ENCODE peak calls at places on chromosomes 4 and X, in five cellular contexts. One of them, this sample, is unnamed.

GRCh38 chr4:13527983-13528822 is 16.1 kb downstream of the NKX3-2 start:
- DNase-seq in HFF-Myc: no peak
- DNase-seq in heart left ventricle: no peak
- DNase-seq in SK-N-SH: peak
- DNase-seq in GM12865: peak
- DNase-seq in this sample: no peak

GRCh38 chrX:139881572-139881971 is 51.3 kb downstream of the ATP11C start:
- DNase-seq in HFF-Myc: no peak
- DNase-seq in heart left ventricle: no peak
- DNase-seq in SK-N-SH: no peak
- DNase-seq in GM12865: no peak
- DNase-seq in this sample: no peak

GRCh38 chrX:40960041-40960440 is 125.2 kb upstream of the USP9X start:
- DNase-seq in HFF-Myc: no peak
- DNase-seq in heart left ventricle: no peak
- DNase-seq in SK-N-SH: no peak
- DNase-seq in GM12865: no peak
- DNase-seq in this sample: no peak

GRCh38 chrX:117895418-117895817 is 221.2 kb downstream of the KLHL13 start:
- DNase-seq in HFF-Myc: no peak
- DNase-seq in heart left ventricle: no peak
- DNase-seq in SK-N-SH: no peak
- DNase-seq in GM12865: peak
- DNase-seq in this sample: no peak

GRCh38 chr4:178090640-178091411 is 648.6 kb upstream of the AGA start:
- DNase-seq in HFF-Myc: no peak
- DNase-seq in heart left ventricle: no peak
- DNase-seq in SK-N-SH: peak
- DNase-seq in GM12865: peak
- DNase-seq in this sample: no peak

GRCh38 chr4:141899541-141899940 is 263.2 kb downstream of the IL15 start:
- DNase-seq in HFF-Myc: no peak
- DNase-seq in heart left ventricle: no peak
- DNase-seq in SK-N-SH: no peak
- DNase-seq in GM12865: no peak
- DNase-seq in this sample: no peak

GRCh38 chr4:7297374-7297773 is 105.0 kb downstream of the SORCS2 start:
- DNase-seq in HFF-Myc: no peak
- DNase-seq in heart left ventricle: no peak
- DNase-seq in SK-N-SH: no peak
- DNase-seq in GM12865: no peak
- DNase-seq in this sample: no peak

GRCh38 chr4:20984011-20984836 is 284.0 kb downstream of the PACRGL start:
- DNase-seq in HFF-Myc: no peak
- DNase-seq in heart left ventricle: no peak
- DNase-seq in SK-N-SH: peak
- DNase-seq in GM12865: no peak
- DNase-seq in this sample: peak

GRCh38 chr4:14091966-14092365 is 464.4 kb upstream of the BOD1L1 start:
- DNase-seq in HFF-Myc: no peak
- DNase-seq in heart left ventricle: no peak
- DNase-seq in SK-N-SH: no peak
- DNase-seq in GM12865: no peak
- DNase-seq in this sample: no peak

GRCh38 chrX:17591741-17592110 is 145.6 kb upstream of the SCML1 start:
- DNase-seq in HFF-Myc: no peak
- DNase-seq in heart left ventricle: no peak
- DNase-seq in SK-N-SH: no peak
- DNase-seq in GM12865: peak
- DNase-seq in this sample: no peak

GRCh38 chr4:20652226-20652836 is 47.9 kb upstream of the PACRGL start:
- DNase-seq in HFF-Myc: no peak
- DNase-seq in heart left ventricle: no peak
- DNase-seq in SK-N-SH: no peak
- DNase-seq in GM12865: no peak
- DNase-seq in this sample: no peak

GRCh38 chr4:111689731-111690130 is 455.5 kb upstream of the FAM241A start:
- DNase-seq in HFF-Myc: no peak
- DNase-seq in heart left ventricle: no peak
- DNase-seq in SK-N-SH: no peak
- DNase-seq in GM12865: no peak
- DNase-seq in this sample: no peak

GRCh38 chr4:169810325-169811323 is 52.9 kb upstream of the HPF1 start:
- DNase-seq in HFF-Myc: peak
- DNase-seq in heart left ventricle: peak
- DNase-seq in SK-N-SH: peak
- DNase-seq in GM12865: peak
- DNase-seq in this sample: peak

GRCh38 chrX:29662759-29663503 is 552.4 kb upstream of the MAGEB2 start:
- DNase-seq in HFF-Myc: peak
- DNase-seq in heart left ventricle: no peak
- DNase-seq in SK-N-SH: no peak
- DNase-seq in GM12865: peak
- DNase-seq in this sample: no peak

GRCh38 chr4:118351851-118352827 is 664 bp downstream of the PRSS12 start:
- DNase-seq in HFF-Myc: no peak
- DNase-seq in heart left ventricle: no peak
- DNase-seq in SK-N-SH: peak
- DNase-seq in GM12865: peak
- DNase-seq in this sample: peak

GRCh38 chr4:53531695-53532224 is 59.5 kb downstream of the LNX1 start:
- DNase-seq in HFF-Myc: no peak
- DNase-seq in heart left ventricle: no peak
- DNase-seq in SK-N-SH: no peak
- DNase-seq in GM12865: no peak
- DNase-seq in this sample: no peak

GRCh38 chrX:75230296-75230695 is 43.6 kb upstream of the UPRT start:
- DNase-seq in HFF-Myc: no peak
- DNase-seq in heart left ventricle: no peak
- DNase-seq in SK-N-SH: no peak
- DNase-seq in GM12865: peak
- DNase-seq in this sample: no peak

GRCh38 chrX:44400588-44400987 is 57.1 kb upstream of the EFHC2 start:
- DNase-seq in HFF-Myc: peak
- DNase-seq in heart left ventricle: peak
- DNase-seq in SK-N-SH: no peak
- DNase-seq in GM12865: no peak
- DNase-seq in this sample: no peak

GRCh38 chr4:176949022-176949421 is 156.3 kb upstream of the VEGFC start:
- DNase-seq in HFF-Myc: peak
- DNase-seq in heart left ventricle: no peak
- DNase-seq in SK-N-SH: no peak
- DNase-seq in GM12865: peak
- DNase-seq in this sample: no peak

GRCh38 chr4:17188035-17188967 is 289.9 kb upstream of the LDB2 start:
- DNase-seq in HFF-Myc: peak
- DNase-seq in heart left ventricle: no peak
- DNase-seq in SK-N-SH: peak
- DNase-seq in GM12865: no peak
- DNase-seq in this sample: peak

GRCh38 chrX:47879447-47879846 is 42.7 kb downstream of the ZNF81 start:
- DNase-seq in HFF-Myc: no peak
- DNase-seq in heart left ventricle: no peak
- DNase-seq in SK-N-SH: no peak
- DNase-seq in GM12865: no peak
- DNase-seq in this sample: no peak

GRCh38 chr4:158856852-158857251 is 88.0 kb downstream of the FNIP2 start:
- DNase-seq in HFF-Myc: peak
- DNase-seq in heart left ventricle: no peak
- DNase-seq in SK-N-SH: peak
- DNase-seq in GM12865: peak
- DNase-seq in this sample: no peak

GRCh38 chr4:94889961-94890360 is 132.2 kb downstream of the BMPR1B start:
- DNase-seq in HFF-Myc: no peak
- DNase-seq in heart left ventricle: no peak
- DNase-seq in SK-N-SH: no peak
- DNase-seq in GM12865: no peak
- DNase-seq in this sample: no peak

GRCh38 chr4:119525005-119525749 is 103.4 kb downstream of the PDE5A start:
- DNase-seq in HFF-Myc: peak
- DNase-seq in heart left ventricle: no peak
- DNase-seq in SK-N-SH: no peak
- DNase-seq in GM12865: no peak
- DNase-seq in this sample: no peak

GRCh38 chr4:81757706-81758105 is 286.0 kb upstream of the RASGEF1B start:
- DNase-seq in HFF-Myc: no peak
- DNase-seq in heart left ventricle: no peak
- DNase-seq in SK-N-SH: no peak
- DNase-seq in GM12865: no peak
- DNase-seq in this sample: no peak

GRCh38 chr4:166014411-166014810 is 141.4 kb downstream of the TLL1 start:
- DNase-seq in HFF-Myc: no peak
- DNase-seq in heart left ventricle: no peak
- DNase-seq in SK-N-SH: no peak
- DNase-seq in GM12865: no peak
- DNase-seq in this sample: no peak

GRCh38 chr4:78218260-78218659 is 161.1 kb downstream of the FRAS1 start:
- DNase-seq in HFF-Myc: no peak
- DNase-seq in heart left ventricle: no peak
- DNase-seq in SK-N-SH: no peak
- DNase-seq in GM12865: no peak
- DNase-seq in this sample: no peak

GRCh38 chr4:148790691-148791090 is 348.5 kb upstream of the NR3C2 start:
- DNase-seq in HFF-Myc: no peak
- DNase-seq in heart left ventricle: no peak
- DNase-seq in SK-N-SH: no peak
- DNase-seq in GM12865: no peak
- DNase-seq in this sample: no peak

GRCh38 chrX:48996969-48997368 is 5.1 kb downstream of the GRIPAP1 start:
- DNase-seq in HFF-Myc: no peak
- DNase-seq in heart left ventricle: no peak
- DNase-seq in SK-N-SH: no peak
- DNase-seq in GM12865: no peak
- DNase-seq in this sample: peak

GRCh38 chrX:48997865-48998264 is 4.2 kb downstream of the GRIPAP1 start:
- DNase-seq in HFF-Myc: no peak
- DNase-seq in heart left ventricle: no peak
- DNase-seq in SK-N-SH: no peak
- DNase-seq in GM12865: no peak
- DNase-seq in this sample: no peak

GRCh38 chrX:48997455-48997854 is 4.6 kb downstream of the GRIPAP1 start:
- DNase-seq in HFF-Myc: no peak
- DNase-seq in heart left ventricle: no peak
- DNase-seq in SK-N-SH: no peak
- DNase-seq in GM12865: no peak
- DNase-seq in this sample: no peak

GRCh38 chrX:48999030-48999429 is 3.0 kb downstream of the GRIPAP1 start:
- DNase-seq in HFF-Myc: no peak
- DNase-seq in heart left ventricle: no peak
- DNase-seq in SK-N-SH: no peak
- DNase-seq in GM12865: no peak
- DNase-seq in this sample: no peak

GRCh38 chrX:48998391-48998790 is 3.7 kb downstream of the GRIPAP1 start:
- DNase-seq in HFF-Myc: no peak
- DNase-seq in heart left ventricle: no peak
- DNase-seq in SK-N-SH: no peak
- DNase-seq in GM12865: peak
- DNase-seq in this sample: no peak
- TF ChIP-seq CTCF in HFF-Myc: no peak
- TF ChIP-seq CTCF in heart left ventricle: no peak
- TF ChIP-seq CTCF in SK-N-SH: no peak
- TF ChIP-seq CTCF in GM12865: no peak
- TF ChIP-seq CTCF in this sample: no peak

DNA sequence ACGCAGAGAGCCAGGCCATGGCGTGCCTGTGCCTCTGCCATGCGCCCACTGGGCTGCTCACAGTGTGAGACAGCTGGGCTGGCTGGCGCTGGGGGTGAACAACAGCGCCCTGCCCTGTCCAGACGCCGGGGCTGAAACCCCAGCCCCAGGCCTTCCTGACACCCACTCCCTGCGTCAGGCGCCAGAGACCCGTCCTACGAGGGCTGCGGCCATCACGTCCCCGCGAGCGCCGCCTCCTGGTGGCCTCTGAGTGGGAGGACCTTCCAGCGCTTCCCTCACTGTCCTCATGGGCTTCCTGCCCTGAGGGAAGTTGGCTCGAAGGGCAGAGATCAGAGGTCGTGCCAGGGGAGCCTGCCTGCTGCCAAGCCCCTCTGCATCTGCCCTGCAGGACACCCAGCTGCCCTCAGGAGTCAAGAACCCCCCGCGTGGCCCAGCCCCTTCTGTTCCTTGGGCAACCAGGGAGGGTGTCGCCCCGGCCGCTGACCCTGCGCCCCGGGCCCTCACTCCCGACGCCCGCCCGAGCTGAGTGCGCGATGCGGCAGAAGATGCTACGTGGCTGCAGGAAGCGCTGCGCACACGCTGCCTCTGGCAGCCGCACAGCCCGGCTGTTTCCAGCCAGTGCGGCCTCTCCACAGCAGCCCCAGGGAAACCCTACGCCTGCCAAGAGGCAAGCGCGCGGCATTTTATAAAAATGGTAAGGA is 16.2 kb downstream of the NELFA start:
- DNase-seq in HFF-Myc: no peak
- DNase-seq in heart left ventricle: no peak
- DNase-seq in SK-N-SH: peak
- DNase-seq in GM12865: no peak
- DNase-seq in this sample: peak
- TF ChIP-seq CTCF in HFF-Myc: no peak
- TF ChIP-seq CTCF in heart left ventricle: no peak
- TF ChIP-seq CTCF in SK-N-SH: no peak
- TF ChIP-seq CTCF in GM12865: no peak
- TF ChIP-seq CTCF in this sample: no peak

GRCh38 chr4:153789741-153790651 is 1.1 kb upstream of the SFRP2 start:
- DNase-seq in HFF-Myc: no peak
- DNase-seq in heart left ventricle: no peak
- DNase-seq in SK-N-SH: peak
- DNase-seq in GM12865: no peak
- DNase-seq in this sample: peak

GRCh38 chr4:153792007-153792892 is 3.4 kb upstream of the SFRP2 start:
- DNase-seq in HFF-Myc: no peak
- DNase-seq in heart left ventricle: no peak
- DNase-seq in SK-N-SH: peak
- DNase-seq in GM12865: no peak
- DNase-seq in this sample: peak

GRCh38 chr4:153794001-153794400 is 5.1 kb upstream of the SFRP2 start:
- DNase-seq in HFF-Myc: no peak
- DNase-seq in heart left ventricle: no peak
- DNase-seq in SK-N-SH: no peak
- DNase-seq in GM12865: no peak
- DNase-seq in this sample: no peak

GRCh38 chr4:153790962-153791551 is 2.2 kb upstream of the SFRP2 start:
- DNase-seq in HFF-Myc: no peak
- DNase-seq in heart left ventricle: no peak
- DNase-seq in SK-N-SH: peak
- DNase-seq in GM12865: no peak
- DNase-seq in this sample: peak

GRCh38 chr4:153792893-153793227 is 4.0 kb upstream of the SFRP2 start:
- DNase-seq in HFF-Myc: no peak
- DNase-seq in heart left ventricle: no peak
- DNase-seq in SK-N-SH: no peak
- DNase-seq in GM12865: no peak
- DNase-seq in this sample: no peak
- TF ChIP-seq CTCF in HFF-Myc: no peak
- TF ChIP-seq CTCF in heart left ventricle: no peak
- TF ChIP-seq CTCF in SK-N-SH: no peak
- TF ChIP-seq CTCF in GM12865: no peak
- TF ChIP-seq CTCF in this sample: no peak

GRCh38 chr4:36088542-36088941 is 155.8 kb downstream of the ARAP2 start:
- DNase-seq in HFF-Myc: no peak
- DNase-seq in heart left ventricle: no peak
- DNase-seq in SK-N-SH: no peak
- DNase-seq in GM12865: no peak
- DNase-seq in this sample: no peak
- TF ChIP-seq CTCF in HFF-Myc: no peak
- TF ChIP-seq CTCF in heart left ventricle: no peak
- TF ChIP-seq CTCF in SK-N-SH: no peak
- TF ChIP-seq CTCF in GM12865: no peak
- TF ChIP-seq CTCF in this sample: no peak

This sample was measured in nephron progenitor cell.